ENCODE peak calls at places on chromosomes 2 and 18, in six cellular contexts. A is Caki2, V is NCI-H1105 treated with DMSO at 0.1 percent for 48 hours, O is fibroblast of the conjunctiva, R is A172, U is spleen. D is an unnamed sample.

GRCh38 chr2:172096661-172097547 is 5.8 kb downstream of the DLX2 start:
- DNase-seq in A (peak; percentile 82), V (peak; percentile 80), O (no peak), R (peak; percentile 65), U (no peak), D (no peak)

GRCh38 chr18:70553961-70554325 is 265.1 kb downstream of the SOCS6 start:
- DNase-seq in A (no peak), V (no peak), O (no peak), R (no peak), U (no peak), D (no peak)

GRCh38 chr2:102698369-102699111 is 63.3 kb upstream of the TMEM182 start:
- DNase-seq in A (no peak), V (peak; percentile 41), O (no peak), R (no peak), U (no peak), D (no peak)

GRCh38 chr2:85158559-85159273 is 25.5 kb downstream of the TCF7L1 start:
- DNase-seq in A (no peak), V (no peak), O (no peak), R (no peak), U (no peak), D (no peak)

GRCh38 chr2:146523218-146523617 is 1321.6 kb upstream of the ACVR2A start:
- DNase-seq in A (no peak), V (peak; percentile 48), O (no peak), R (no peak), U (no peak), D (no peak)

GRCh38 chr2:86238354-86238753 is 39.1 kb downstream of the MRPL35 start:
- DNase-seq in A (peak; percentile 25), V (no peak), O (no peak), R (no peak), U (peak; percentile 82), D (peak; percentile 48)

GRCh38 chr2:68466361-68466777 is 725 bp downstream of the FBXO48 start:
- DNase-seq in A (peak; percentile 61), V (no peak), O (peak; percentile 20), R (peak; percentile 50), U (no peak), D (no peak)

GRCh38 chr2:11111811-11112425 is 43.3 kb upstream of the SLC66A3 start:
- DNase-seq in A (no peak), V (no peak), O (no peak), R (no peak), U (no peak), D (no peak)

GRCh38 chr2:239881561-239882320 is 143.4 kb downstream of the NDUFA10 start:
- DNase-seq in A (no peak), V (no peak), O (peak; percentile 23), R (peak; percentile 60), U (no peak), D (no peak)

GRCh38 chr2:160747771-160748170 is 254.2 kb upstream of the RBMS1 start:
- DNase-seq in A (no peak), V (no peak), O (peak; percentile 45), R (peak; percentile 80), U (no peak), D (no peak)

GRCh38 chr2:107412981-107413380 is 413.7 kb upstream of the RGPD4 start:
- DNase-seq in A (no peak), V (no peak), O (no peak), R (peak; percentile 19), U (no peak), D (no peak)

GRCh38 chr2:217103752-217104540 is 244.1 kb upstream of the TNP1 start:
- DNase-seq in A (peak; percentile 14), V (no peak), O (no peak), R (peak; percentile 72), U (no peak), D (no peak)

GRCh38 chr18:36658611-36659010 is 170.2 kb downstream of the TPGS2 start:
- DNase-seq in A (no peak), V (no peak), O (no peak), R (no peak), U (no peak), D (no peak)

GRCh38 chr2:110126926-110127325 is 11.3 kb upstream of the MALL start:
- DNase-seq in A (no peak), V (no peak), O (no peak), R (no peak), U (no peak), D (no peak)

GRCh38 chr2:133171396-133172004 is 396.8 kb downstream of the NCKAP5 start:
- DNase-seq in A (peak; percentile 67), V (peak; percentile 75), O (peak; percentile 47), R (peak; percentile 72), U (no peak), D (no peak)

GRCh38 chr2:172105715-172106124 is 3.0 kb upstream of the DLX2 start:
- DNase-seq in A (no peak), V (no peak), O (no peak), R (no peak), U (no peak), D (no peak)

GRCh38 chr2:211181626-211182025 is 625.2 kb downstream of the CPS1 start:
- DNase-seq in A (no peak), V (no peak), O (no peak), R (no peak), U (no peak), D (no peak)

GRCh38 chr2:32802877-32803276 is 143.9 kb upstream of the LTBP1 start:
- DNase-seq in A (no peak), V (no peak), O (no peak), R (no peak), U (no peak), D (no peak)

GRCh38 chr2:205187731-205188130 is 494.6 kb upstream of the NRP2 start:
- DNase-seq in A (no peak), V (no peak), O (no peak), R (no peak), U (no peak), D (no peak)

GRCh38 chr2:41907716-41908328 is 140.0 kb upstream of the PKDCC start:
- DNase-seq in A (peak; percentile 44), V (no peak), O (no peak), R (peak; percentile 47), U (no peak), D (no peak)

GRCh38 chr2:217331577-217332139 is 471.8 kb upstream of the TNP1 start:
- DNase-seq in A (peak; percentile 88), V (no peak), O (peak; percentile 12), R (peak; percentile 78), U (no peak), D (no peak)

GRCh38 chr18:74631242-74632087 is 33.8 kb downstream of the ZNF407 start:
- DNase-seq in A (no peak), V (no peak), O (no peak), R (no peak), U (no peak), D (no peak)

GRCh38 chr2:104378853-104379374 is 475.0 kb upstream of the POU3F3 start:
- DNase-seq in A (peak; percentile 73), V (no peak), O (peak; percentile 16), R (no peak), U (no peak), D (no peak)

GRCh38 chr18:34643982-34644381 is 66.1 kb upstream of the DTNA start:
- DNase-seq in A (no peak), V (peak; percentile 23), O (no peak), R (no peak), U (no peak), D (no peak)

GRCh38 chr2:96821113-96821512 is 5.0 kb downstream of the CNNM3 start:
- DNase-seq in A (no peak), V (no peak), O (no peak), R (no peak), U (no peak), D (no peak)

GRCh38 chr2:112941753-112942653 is 31.0 kb downstream of the IL37 start:
- DNase-seq in A (peak; percentile 53), V (peak; percentile 67), O (peak; percentile 43), R (peak; percentile 78), U (peak; percentile 86), D (peak; percentile 37)

GRCh38 chr2:202378661-202379338 is 2.7 kb downstream of the BMPR2 start:
- DNase-seq in A (no peak), V (no peak), O (no peak), R (peak; percentile 8), U (no peak), D (no peak)

GRCh38 chr2:210753386-210753785 is 197.0 kb downstream of the CPS1 start:
- DNase-seq in A (no peak), V (no peak), O (no peak), R (no peak), U (no peak), D (no peak)

D was measured in GM12892.